ENCODE peak calls at places on chromosomes 2 and 18, in nine cellular contexts. One of them, this sample, is unnamed.
A peak's percentile ranks its signal among the peaks of the same experiment; 100 is the strongest.

GRCh38 chr18:21826196-21826595 is 85.6 kb downstream of the MIB1 start:
- DNase-seq in neural progenitor cell: peak; percentile 2
- DNase-seq in fibroblast of lung: peak; percentile 61
- DNase-seq in GM23248: peak; percentile 82
- DNase-seq in astrocyte: peak; percentile 88
- DNase-seq in mammary epithelial cell: peak; percentile 78
- DNase-seq in MM.1S: peak; percentile 73
- DNase-seq in PC-3: peak; percentile 49
- DNase-seq in DND-41: no peak
- DNase-seq in this sample: peak; percentile 36

GRCh38 chr2:52210611-52211010 is 1178.7 kb upstream of the NRXN1 start:
- DNase-seq in astrocyte: no peak
- DNase-seq in mammary epithelial cell: no peak
- DNase-seq in PC-3: no peak
- DNase-seq in fibroblast of lung: no peak
- DNase-seq in GM23248: no peak
- DNase-seq in DND-41: no peak
- DNase-seq in MM.1S: no peak
- DNase-seq in neural progenitor cell: no peak
- DNase-seq in this sample: no peak

GRCh38 chr2:234290671-234291070 is 206.2 kb downstream of the ARL4C start:
- DNase-seq in mammary epithelial cell: no peak
- DNase-seq in GM23248: no peak
- DNase-seq in neural progenitor cell: no peak
- DNase-seq in PC-3: no peak
- DNase-seq in astrocyte: no peak
- DNase-seq in DND-41: peak; percentile 93
- DNase-seq in fibroblast of lung: no peak
- DNase-seq in MM.1S: no peak
- DNase-seq in this sample: peak; percentile 68

GRCh38 chr18:79396431-79397287 is 929 bp downstream of the NFATC1 start:
- DNase-seq in DND-41: no peak
- DNase-seq in fibroblast of lung: peak; percentile 31
- DNase-seq in astrocyte: peak; percentile 42
- DNase-seq in neural progenitor cell: peak; percentile 82
- DNase-seq in MM.1S: no peak
- DNase-seq in PC-3: peak; percentile 49
- DNase-seq in GM23248: peak; percentile 77
- DNase-seq in mammary epithelial cell: peak; percentile 21
- DNase-seq in this sample: no peak

GRCh38 chr18:12703714-12704113 is 872 bp downstream of the PSMG2 start:
- DNase-seq in mammary epithelial cell: peak; percentile 17
- DNase-seq in GM23248: peak; percentile 74
- DNase-seq in MM.1S: no peak
- DNase-seq in fibroblast of lung: peak; percentile 20
- DNase-seq in PC-3: peak; percentile 29
- DNase-seq in astrocyte: peak; percentile 23
- DNase-seq in DND-41: peak; percentile 23
- DNase-seq in neural progenitor cell: peak; percentile 12
- DNase-seq in this sample: no peak

GRCh38 chr2:15298769-15299168 is 262.4 kb downstream of the NBAS start:
- DNase-seq in DND-41: peak; percentile 82
- DNase-seq in fibroblast of lung: peak; percentile 86
- DNase-seq in mammary epithelial cell: peak; percentile 5
- DNase-seq in astrocyte: peak; percentile 26
- DNase-seq in GM23248: peak; percentile 54
- DNase-seq in neural progenitor cell: no peak
- DNase-seq in MM.1S: no peak
- DNase-seq in PC-3: no peak
- DNase-seq in this sample: no peak

GRCh38 chr2:237968048-237968862 is 1.4 kb downstream of the UBE2F start:
- DNase-seq in fibroblast of lung: peak; percentile 80
- DNase-seq in MM.1S: peak; percentile 89
- DNase-seq in mammary epithelial cell: peak; percentile 51
- DNase-seq in astrocyte: peak; percentile 28
- DNase-seq in DND-41: no peak
- DNase-seq in GM23248: peak; percentile 89
- DNase-seq in PC-3: peak; percentile 7
- DNase-seq in neural progenitor cell: no peak
- DNase-seq in this sample: no peak

GRCh38 chr2:43224571-43225092 is 1.8 kb downstream of the ZFP36L2 start:
- DNase-seq in neural progenitor cell: peak; percentile 64
- DNase-seq in mammary epithelial cell: no peak
- DNase-seq in GM23248: peak; percentile 72
- DNase-seq in MM.1S: peak; percentile 37
- DNase-seq in fibroblast of lung: peak; percentile 49
- DNase-seq in astrocyte: peak; percentile 18
- DNase-seq in PC-3: peak; percentile 13
- DNase-seq in DND-41: peak; percentile 65
- DNase-seq in this sample: no peak

DNA sequence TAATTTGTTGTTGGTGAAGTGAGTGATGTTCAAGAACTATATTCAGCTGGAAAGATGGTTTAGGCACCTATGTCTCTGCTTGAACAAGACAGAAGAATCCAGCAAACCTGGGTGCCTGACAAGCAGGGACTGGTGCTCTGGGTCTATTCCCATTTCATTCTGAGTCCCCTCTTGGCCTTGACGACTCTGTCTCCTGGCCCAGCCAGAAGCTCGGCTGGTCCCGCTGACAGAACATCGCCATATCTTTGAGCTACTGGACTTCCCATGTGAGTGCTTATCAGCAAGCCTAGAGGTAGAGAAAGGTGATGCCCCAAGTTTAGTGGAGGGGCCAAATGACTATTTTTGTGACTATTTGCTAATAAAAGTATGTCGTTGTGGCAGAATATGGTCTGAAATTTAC is 48.2 kb downstream of the SDC1 start:
- DNase-seq in astrocyte: no peak
- DNase-seq in DND-41: no peak
- DNase-seq in PC-3: no peak
- DNase-seq in GM23248: no peak
- DNase-seq in neural progenitor cell: no peak
- DNase-seq in fibroblast of lung: no peak
- DNase-seq in MM.1S: no peak
- DNase-seq in mammary epithelial cell: no peak
- DNase-seq in this sample: no peak
- H2AFZ ChIP-seq in astrocyte: no peak overlapping the region
- H2AFZ ChIP-seq in DND-41: no peak overlapping the region
- H2AFZ ChIP-seq in PC-3: no peak overlapping the region
- H2AFZ ChIP-seq in GM23248: no peak overlapping the region
- H2AFZ ChIP-seq in neural progenitor cell: no peak overlapping the region
- H2AFZ ChIP-seq in fibroblast of lung: no peak overlapping the region
- H2AFZ ChIP-seq in MM.1S: no peak overlapping the region
- H2AFZ ChIP-seq in mammary epithelial cell: no peak overlapping the region
- H2AFZ ChIP-seq in this sample: no peak overlapping the region

GRCh38 chr2:58972737-58973136 is 731.6 kb upstream of the FANCL start:
- DNase-seq in GM23248: no peak
- DNase-seq in DND-41: no peak
- DNase-seq in neural progenitor cell: no peak
- DNase-seq in fibroblast of lung: no peak
- DNase-seq in astrocyte: no peak
- DNase-seq in PC-3: no peak
- DNase-seq in MM.1S: no peak
- DNase-seq in mammary epithelial cell: no peak
- DNase-seq in this sample: no peak

GRCh38 chr2:58976374-58977055 is 735.4 kb upstream of the FANCL start:
- DNase-seq in neural progenitor cell: no peak
- DNase-seq in DND-41: no peak
- DNase-seq in PC-3: no peak
- DNase-seq in GM23248: no peak
- DNase-seq in mammary epithelial cell: no peak
- DNase-seq in astrocyte: no peak
- DNase-seq in fibroblast of lung: no peak
- DNase-seq in MM.1S: no peak
- DNase-seq in this sample: no peak

GRCh38 chr2:58974881-58975280 is 733.8 kb upstream of the FANCL start:
- DNase-seq in fibroblast of lung: no peak
- DNase-seq in neural progenitor cell: no peak
- DNase-seq in GM23248: no peak
- DNase-seq in PC-3: no peak
- DNase-seq in MM.1S: no peak
- DNase-seq in mammary epithelial cell: no peak
- DNase-seq in astrocyte: no peak
- DNase-seq in DND-41: no peak
- DNase-seq in this sample: no peak

GRCh38 chr2:58973831-58974281 is 732.7 kb upstream of the FANCL start:
- DNase-seq in neural progenitor cell: peak; percentile 35
- DNase-seq in DND-41: no peak
- DNase-seq in PC-3: no peak
- DNase-seq in astrocyte: peak; percentile 2
- DNase-seq in GM23248: no peak
- DNase-seq in mammary epithelial cell: no peak
- DNase-seq in fibroblast of lung: no peak
- DNase-seq in MM.1S: no peak
- DNase-seq in this sample: no peak

GRCh38 chr2:58974426-58974825 is 733.3 kb upstream of the FANCL start:
- DNase-seq in mammary epithelial cell: no peak
- DNase-seq in neural progenitor cell: no peak
- DNase-seq in DND-41: no peak
- DNase-seq in astrocyte: no peak
- DNase-seq in fibroblast of lung: no peak
- DNase-seq in PC-3: no peak
- DNase-seq in GM23248: no peak
- DNase-seq in MM.1S: no peak
- DNase-seq in this sample: no peak
- H3K9ac ChIP-seq in mammary epithelial cell: no peak overlapping the region
- H3K9ac ChIP-seq in neural progenitor cell: no peak overlapping the region
- H3K9ac ChIP-seq in DND-41: no peak overlapping the region
- H3K9ac ChIP-seq in astrocyte: no peak overlapping the region
- H3K9ac ChIP-seq in fibroblast of lung: no peak overlapping the region
- H3K9ac ChIP-seq in PC-3: no peak overlapping the region
- H3K9ac ChIP-seq in GM23248: no peak overlapping the region
- H3K9ac ChIP-seq in MM.1S: no peak overlapping the region
- H3K9ac ChIP-seq in this sample: no peak overlapping the region

GRCh38 chr2:170772295-170772694 is 2.1 kb downstream of the ERICH2 start:
- DNase-seq in GM23248: no peak
- DNase-seq in MM.1S: no peak
- DNase-seq in mammary epithelial cell: no peak
- DNase-seq in fibroblast of lung: no peak
- DNase-seq in PC-3: no peak
- DNase-seq in astrocyte: no peak
- DNase-seq in neural progenitor cell: no peak
- DNase-seq in DND-41: no peak
- DNase-seq in this sample: no peak

GRCh38 chr2:170770008-170770303 is 222 bp upstream of the ERICH2 start:
- DNase-seq in astrocyte: no peak
- DNase-seq in mammary epithelial cell: no peak
- DNase-seq in MM.1S: no peak
- DNase-seq in fibroblast of lung: no peak
- DNase-seq in neural progenitor cell: no peak
- DNase-seq in PC-3: no peak
- DNase-seq in GM23248: no peak
- DNase-seq in DND-41: no peak
- DNase-seq in this sample: no peak

GRCh38 chr2:170770304-170771048 is at the start of gene ERICH2:
- DNase-seq in mammary epithelial cell: peak; percentile 84
- DNase-seq in fibroblast of lung: peak; percentile 54
- DNase-seq in PC-3: peak; percentile 88
- DNase-seq in GM23248: peak; percentile 76
- DNase-seq in neural progenitor cell: peak; percentile 93
- DNase-seq in DND-41: no peak
- DNase-seq in MM.1S: peak; percentile 82
- DNase-seq in astrocyte: peak; percentile 36
- DNase-seq in this sample: peak; percentile 58

GRCh38 chr2:170774074-170774473 is 3.9 kb downstream of the ERICH2 start:
- DNase-seq in GM23248: no peak
- DNase-seq in PC-3: no peak
- DNase-seq in DND-41: no peak
- DNase-seq in MM.1S: no peak
- DNase-seq in mammary epithelial cell: no peak
- DNase-seq in neural progenitor cell: no peak
- DNase-seq in fibroblast of lung: no peak
- DNase-seq in astrocyte: no peak
- DNase-seq in this sample: no peak

DNA sequence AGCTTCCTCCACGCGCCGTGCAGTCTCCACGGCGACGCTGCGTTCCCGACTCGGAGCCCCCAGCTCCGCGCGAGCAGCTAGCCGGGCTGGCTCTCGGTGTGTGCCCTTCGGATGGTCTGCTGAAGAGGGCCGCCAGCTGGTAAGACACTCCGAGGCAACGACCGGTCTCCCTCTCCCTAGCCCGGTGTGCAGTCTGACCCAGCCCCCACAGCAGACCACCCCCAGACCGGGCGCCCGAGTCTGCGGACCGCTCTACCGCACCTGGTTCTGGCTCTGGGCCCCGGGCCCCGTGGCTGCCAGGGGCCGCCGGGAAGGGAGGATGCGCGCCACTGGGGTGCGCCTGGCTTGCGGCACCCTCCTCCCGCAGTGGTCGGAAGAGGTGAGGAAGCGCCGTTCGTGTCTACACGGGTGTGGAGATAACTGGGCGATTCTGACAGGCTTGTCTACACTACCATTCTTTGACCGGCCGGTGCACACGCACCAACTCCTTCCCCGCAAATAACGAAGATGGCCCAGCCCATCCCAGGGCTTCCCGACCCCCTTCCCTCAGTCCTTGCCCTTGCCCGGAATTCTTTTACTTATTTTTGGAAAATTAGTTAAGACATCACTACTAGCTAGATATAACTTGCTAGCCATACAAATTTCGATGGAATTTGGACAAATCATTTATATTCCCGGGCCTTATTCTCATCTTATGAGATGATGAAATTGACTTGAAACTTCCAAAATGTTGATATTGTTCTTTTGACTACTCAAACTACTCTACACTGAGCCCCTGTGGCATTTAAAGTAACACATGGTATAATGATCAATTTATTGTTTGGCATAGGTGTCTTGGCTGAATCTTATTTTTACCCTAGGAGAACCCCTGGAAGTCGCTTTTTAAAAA is 1.1 kb downstream of the ERICH2 start:
- DNase-seq in PC-3: peak; percentile 33
- DNase-seq in neural progenitor cell: peak; percentile 81
- DNase-seq in DND-41: no peak
- DNase-seq in fibroblast of lung: peak; percentile 30
- DNase-seq in astrocyte: peak; percentile 11
- DNase-seq in GM23248: peak; percentile 54
- DNase-seq in mammary epithelial cell: peak; percentile 61
- DNase-seq in MM.1S: no peak
- DNase-seq in this sample: no peak
- TF ChIP-seq EZH2 in PC-3: no peak
- TF ChIP-seq EZH2 in neural progenitor cell: peak; percentile 38
- TF ChIP-seq EZH2 in DND-41: no peak
- TF ChIP-seq EZH2 in fibroblast of lung: peak; percentile 74
- TF ChIP-seq EZH2 in astrocyte: peak; percentile 66
- TF ChIP-seq EZH2 in GM23248: peak; percentile 56
- TF ChIP-seq EZH2 in mammary epithelial cell: no peak
- TF ChIP-seq EZH2 in MM.1S: no peak
- TF ChIP-seq EZH2 in this sample: no peak

GRCh38 chr2:158602027-158602426 is 145.3 kb downstream of the PKP4 start:
- DNase-seq in PC-3: no peak
- DNase-seq in MM.1S: no peak
- DNase-seq in DND-41: no peak
- DNase-seq in mammary epithelial cell: no peak
- DNase-seq in neural progenitor cell: no peak
- DNase-seq in astrocyte: no peak
- DNase-seq in GM23248: no peak
- DNase-seq in fibroblast of lung: no peak
- DNase-seq in this sample: no peak

GRCh38 chr2:158600155-158600802 is 143.5 kb downstream of the PKP4 start:
- DNase-seq in mammary epithelial cell: peak; percentile 92
- DNase-seq in PC-3: peak; percentile 94
- DNase-seq in astrocyte: peak; percentile 92
- DNase-seq in fibroblast of lung: peak; percentile 94
- DNase-seq in MM.1S: no peak
- DNase-seq in DND-41: no peak
- DNase-seq in GM23248: peak; percentile 96
- DNase-seq in neural progenitor cell: no peak
- DNase-seq in this sample: peak; percentile 73

GRCh38 chr2:158598856-158599517 is 142.2 kb downstream of the PKP4 start:
- DNase-seq in PC-3: peak; percentile 23
- DNase-seq in fibroblast of lung: no peak
- DNase-seq in MM.1S: no peak
- DNase-seq in GM23248: peak; percentile 2
- DNase-seq in astrocyte: no peak
- DNase-seq in mammary epithelial cell: peak; percentile 12
- DNase-seq in neural progenitor cell: no peak
- DNase-seq in DND-41: no peak
- DNase-seq in this sample: no peak

GRCh38 chr2:158603205-158603604 is 146.5 kb downstream of the PKP4 start:
- DNase-seq in GM23248: no peak
- DNase-seq in PC-3: no peak
- DNase-seq in neural progenitor cell: no peak
- DNase-seq in MM.1S: no peak
- DNase-seq in astrocyte: no peak
- DNase-seq in mammary epithelial cell: no peak
- DNase-seq in fibroblast of lung: no peak
- DNase-seq in DND-41: no peak
- DNase-seq in this sample: no peak

DNA sequence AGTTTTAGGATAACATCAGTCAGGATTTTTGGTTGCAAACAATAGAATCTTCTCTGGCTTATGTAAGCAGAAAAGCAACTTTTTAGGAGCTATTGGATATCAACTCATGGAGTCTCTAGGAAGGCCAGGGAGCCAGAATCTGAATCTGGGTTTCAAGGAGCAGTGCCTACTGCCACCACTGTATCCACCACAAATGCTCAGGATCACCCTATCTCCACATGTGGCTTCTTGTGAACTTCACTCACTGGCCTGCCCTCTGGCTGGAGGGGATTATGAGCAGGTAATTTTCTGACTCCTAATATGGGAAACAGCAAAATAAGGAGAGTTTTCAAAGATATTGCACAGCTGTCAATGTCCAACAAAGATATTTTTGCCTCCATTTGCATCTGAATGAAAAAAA is 142.9 kb downstream of the PKP4 start:
- DNase-seq in PC-3: no peak
- DNase-seq in GM23248: peak; percentile 3
- DNase-seq in MM.1S: no peak
- DNase-seq in neural progenitor cell: no peak
- DNase-seq in DND-41: no peak
- DNase-seq in astrocyte: no peak
- DNase-seq in fibroblast of lung: no peak
- DNase-seq in mammary epithelial cell: peak; percentile 16
- DNase-seq in this sample: no peak
- H2AFZ ChIP-seq in PC-3: no peak overlapping the region
- H2AFZ ChIP-seq in GM23248: no peak overlapping the region
- H2AFZ ChIP-seq in MM.1S: no peak overlapping the region
- H2AFZ ChIP-seq in neural progenitor cell: no peak overlapping the region
- H2AFZ ChIP-seq in DND-41: no peak overlapping the region
- H2AFZ ChIP-seq in astrocyte: no peak overlapping the region
- H2AFZ ChIP-seq in fibroblast of lung: no peak overlapping the region
- H2AFZ ChIP-seq in mammary epithelial cell: no peak overlapping the region
- H2AFZ ChIP-seq in this sample: no peak overlapping the region

This sample was measured in keratinocyte.